ENCODE peak calls at places on chromosomes 4 and X, in six cellular contexts. F is KBM-7; I is T-helper 1 cell; W is activated CD4-positive, alpha-beta T cell treated with anti-CD3 and anti-CD28 coated beads, Interleukin-2, amount 10 ng/mL, durations not matched to agents 7 days and 5 days; R is stimulated activated CD8-positive, alpha-beta memory T cell treated with anti-CD3 and anti-CD28 coated beads, Interleukin-15, amount 100 ng/mL, for 4 hours; Q is NCI-H2081. C is an unnamed sample.

GRCh38 chr4:724131-724530 is 18.5 kb downstream of the PCGF3 start:
- DNase-seq in F (no peak), I (no peak), W (no peak), R (no peak), Q (no peak), C (no peak)

GRCh38 chrX:93673869-93674271 is at the start of gene FAM133A:
- DNase-seq in F (no peak), I (no peak), W (no peak), R (no peak), Q (peak), C (no peak)

GRCh38 chr4:3715251-3716033 is 50.7 kb upstream of the ADRA2C start:
- DNase-seq in F (no peak), I (no peak), W (no peak), R (no peak), Q (no peak), C (no peak)

GRCh38 chr4:64807821-64808220 is 398.6 kb upstream of the TECRL start:
- DNase-seq in F (no peak), I (no peak), W (no peak), R (no peak), Q (no peak), C (no peak)

GRCh38 chrX:109312757-109313156 is 169.1 kb downstream of the GUCY2F start:
- DNase-seq in F (no peak), I (no peak), W (no peak), R (no peak), Q (no peak), C (no peak)

GRCh38 chr4:149951501-149951900 is 126.7 kb upstream of the DCLK2 start:
- DNase-seq in F (no peak), I (no peak), W (no peak), R (no peak), Q (peak), C (no peak)

GRCh38 chr4:25441519-25442117 is 64.6 kb downstream of the ANAPC4 start:
- DNase-seq in F (peak), I (no peak), W (peak), R (no peak), Q (peak), C (peak)

GRCh38 chrX:33045245-33045644 is 166.1 kb downstream of the DMD start:
- DNase-seq in F (no peak), I (no peak), W (no peak), R (no peak), Q (no peak), C (no peak)

GRCh38 chr4:186819357-186820086 is 95.9 kb upstream of the FAT1 start:
- DNase-seq in F (peak), I (no peak), W (no peak), R (no peak), Q (no peak), C (peak)

GRCh38 chrX:115393271-115393670 is 103.8 kb downstream of the LUZP4 start:
- DNase-seq in F (no peak), I (no peak), W (no peak), R (no peak), Q (no peak), C (no peak)

GRCh38 chrX:41634284-41634683 is 54.5 kb upstream of the GPR34 start:
- DNase-seq in F (peak), I (no peak), W (no peak), R (no peak), Q (no peak), C (peak)

GRCh38 chr4:87405421-87405820 is 14.4 kb upstream of the HSD17B11 start:
- DNase-seq in F (no peak), I (no peak), W (no peak), R (no peak), Q (no peak), C (no peak)